ENCODE peak calls at places on chromosomes 16 and 17, in six cellular contexts. J is heart left ventricle, H is mammary epithelial cell, Q is RWPE2, D is thyroid gland, I is OCI-LY7. F is an unnamed sample.

GRCh38 chr17:13266596-13266995 is 248.8 kb upstream of the ELAC2 start:
- DNase-seq in J (no peak), Q (no peak), I (no peak), D (no peak), H (no peak), F (no peak)

GRCh38 chr17:27323538-27324212 is 29.8 kb downstream of the WSB1 start:
- DNase-seq in H (peak; percentile 39), I (no peak), J (peak; percentile 78), Q (peak; percentile 71), D (peak; percentile 76), F (no peak)

GRCh38 chr17:27566673-27567562 is 64.1 kb upstream of the LGALS9 start:
- DNase-seq in I (no peak), Q (no peak), J (no peak), D (no peak), H (no peak), F (no peak)

GRCh38 chr17:27455914-27456680 is at the start of gene KSR1:
- DNase-seq in Q (peak; percentile 74), J (peak; percentile 84), H (peak; percentile 47), D (peak; percentile 92), I (peak; percentile 82), F (no peak)

GRCh38 chr16:84537431-84538151 is 33.1 kb upstream of the MEAK7 start:
- DNase-seq in D (no peak), I (no peak), H (no peak), J (no peak), Q (no peak), F (no peak)

GRCh38 chr17:2595736-2596135 is 2.3 kb downstream of the PAFAH1B1 start:
- DNase-seq in Q (no peak), J (no peak), D (no peak), H (no peak), I (peak; percentile 16), F (no peak)

GRCh38 chr17:8572767-8573166 is 57.8 kb downstream of the MYH10 start:
- DNase-seq in J (no peak), D (no peak), I (no peak), Q (no peak), H (no peak), F (no peak)

GRCh38 chr17:13647551-13647950 is 45.8 kb upstream of the HS3ST3A1 start:
- DNase-seq in H (no peak), Q (no peak), D (no peak), J (no peak), I (no peak), F (no peak)

GRCh38 chr17:1577186-1577585 is 14.6 kb upstream of the PITPNA start:
- DNase-seq in J (peak; percentile 85), H (peak; percentile 92), Q (peak; percentile 80), I (no peak), D (peak; percentile 86), F (peak; percentile 61)

GRCh38 chr17:77117415-77117814 is 23.4 kb upstream of the SEC14L1 start:
- DNase-seq in Q (no peak), H (no peak), I (no peak), D (no peak), J (no peak), F (no peak)

GRCh38 chr16:9364721-9365693 is 273.6 kb downstream of the HAPSTR1 start:
- DNase-seq in J (peak; percentile 76), H (no peak), D (peak; percentile 47), I (no peak), Q (no peak), F (no peak)

DNA sequence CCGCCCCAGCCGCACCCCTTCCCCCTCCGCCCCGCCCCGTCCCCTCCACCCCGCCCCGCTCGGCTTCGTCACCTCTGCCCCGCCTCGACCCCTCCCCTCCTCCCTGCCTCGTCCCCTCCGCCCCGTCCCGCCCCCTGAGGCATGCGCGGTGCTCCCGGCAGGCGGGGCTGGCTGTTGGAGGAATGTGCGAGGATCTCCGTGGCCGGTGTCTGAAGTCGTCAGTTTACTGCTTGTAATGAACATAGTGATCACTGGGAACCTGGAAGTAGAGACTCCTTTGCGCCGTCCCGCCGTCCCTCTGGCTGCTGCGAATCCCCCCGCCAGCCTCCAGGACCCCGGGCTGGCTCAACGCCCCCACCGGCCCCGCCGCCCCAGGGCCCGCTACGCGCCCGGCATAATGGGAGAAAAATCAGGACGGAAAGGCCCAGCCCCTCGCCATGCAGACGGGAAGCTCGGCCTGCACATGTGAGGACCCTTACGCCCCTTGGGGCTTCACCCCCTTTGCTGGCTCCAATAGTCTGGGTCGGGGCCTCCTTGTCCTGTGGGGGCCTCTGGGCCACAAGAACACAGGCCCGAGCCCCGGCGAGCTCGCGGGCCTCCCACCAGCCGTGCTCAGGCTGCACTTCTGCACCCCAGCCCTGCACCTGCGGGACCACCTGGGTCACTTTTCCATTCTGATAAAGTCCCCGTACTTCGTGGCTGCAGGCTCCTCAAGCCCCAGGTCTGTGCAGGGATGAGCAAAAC is 743.1 kb downstream of the KCNJ18 start:
- DNase-seq in Q (no peak), J (no peak), D (no peak), I (no peak), H (no peak), F (no peak)
- H3K9me3 ChIP-seq in Q (no peaks in the 10 kb centered on the region), J (peaks cover 3% of the 10 kb centered on the region), D (no peaks in the 10 kb centered on the region), I (no peaks in the 10 kb centered on the region), H (peaks cover 15% of the 10 kb centered on the region), F (peaks cover 23% of the 10 kb centered on the region)

GRCh38 chr16:68073902-68074760 is 11.0 kb upstream of the NFATC3 start:
- DNase-seq in J (no peak), D (no peak), Q (no peak), H (no peak), I (peak; percentile 74), F (no peak)
- H3K4me3 ChIP-seq in J (no peak overlapping the region), D (no peak overlapping the region), Q (no peak overlapping the region), H (no peak overlapping the region), I (peak overlapping the region; percentile 43), F (no peak overlapping the region)

GRCh38 chr16:87536795-87537142 is 43.9 kb upstream of the ZCCHC14 start:
- DNase-seq in H (no peak), D (no peak), I (no peak), Q (no peak), J (no peak), F (no peak)

GRCh38 chr16:87535855-87536794 is 43.3 kb upstream of the ZCCHC14 start:
- DNase-seq in I (no peak), J (no peak), Q (no peak), D (no peak), H (no peak), F (no peak)

GRCh38 chr16:87538594-87538993 is 45.8 kb upstream of the ZCCHC14 start:
- DNase-seq in J (no peak), H (no peak), Q (no peak), D (no peak), I (no peak), F (no peak)

GRCh38 chr16:87539113-87539512 is 46.3 kb upstream of the ZCCHC14 start:
- DNase-seq in I (no peak), H (no peak), J (no peak), D (no peak), Q (no peak), F (no peak)

DNA sequence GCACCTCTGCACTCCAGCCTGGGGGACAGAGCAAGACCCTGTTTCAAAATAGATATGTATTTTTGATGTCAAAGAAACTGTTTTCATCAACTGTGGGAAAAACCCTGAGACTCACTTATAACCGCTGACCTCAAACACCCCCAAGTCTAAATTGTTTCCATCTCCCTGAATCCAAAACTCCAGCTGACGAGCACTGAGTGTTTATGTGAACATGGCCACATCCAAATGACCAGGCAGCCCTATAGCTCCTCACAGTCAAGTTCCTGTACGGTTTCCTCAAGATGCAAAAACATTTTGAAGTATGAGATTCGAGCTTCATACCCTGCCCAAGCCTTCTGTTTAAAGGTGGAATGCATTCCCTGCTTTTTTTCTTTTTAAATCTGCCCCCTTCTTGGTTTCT is 45.3 kb upstream of the ZCCHC14 start:
- DNase-seq in I (no peak), D (no peak), Q (no peak), J (no peak), H (no peak), F (no peak)
- H3K9me3 ChIP-seq in I (no peaks in the 10 kb centered on the region), D (no peaks in the 10 kb centered on the region), Q (peaks cover 1% of the 10 kb centered on the region), J (peaks cover 2% of the 10 kb centered on the region), H (peaks cover 8% of the 10 kb centered on the region), F (peaks cover 20% of the 10 kb centered on the region)

GRCh38 chr17:70984873-70985272 is 815.5 kb downstream of the KCNJ2 start:
- DNase-seq in I (no peak), D (no peak), J (no peak), Q (no peak), H (no peak), F (no peak)

GRCh38 chr17:70989301-70989700 is 820.0 kb downstream of the KCNJ2 start:
- DNase-seq in Q (no peak), D (no peak), J (no peak), I (no peak), H (no peak), F (no peak)

DNA sequence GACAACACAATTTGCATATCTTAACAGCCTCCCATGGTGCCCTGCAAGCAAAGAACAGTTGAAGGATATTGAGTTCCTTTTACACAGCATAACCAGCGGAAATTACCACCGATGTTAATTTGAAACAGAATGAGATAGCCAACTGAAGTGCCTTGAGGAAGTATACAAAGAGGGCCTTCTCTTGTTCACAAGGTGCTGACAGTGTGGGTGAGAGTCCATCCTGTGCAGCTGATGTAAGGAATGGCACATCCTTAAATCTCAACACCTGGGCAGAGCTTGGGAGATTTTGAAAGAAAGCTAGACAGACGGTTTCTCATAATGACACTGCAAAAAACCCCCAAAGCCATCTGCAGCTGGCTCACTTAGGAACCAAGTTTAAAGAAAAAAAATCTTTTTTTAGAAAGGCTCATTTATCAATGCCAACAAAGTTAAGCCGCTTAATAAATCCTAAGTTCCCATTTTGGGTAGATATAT is 818.6 kb downstream of the KCNJ2 start:
- DNase-seq in H (no peak), I (no peak), J (no peak), D (no peak), Q (no peak), F (no peak)
- H3K4me3 ChIP-seq in H (no peak overlapping the region), I (no peak overlapping the region), J (no peak overlapping the region), D (no peak overlapping the region), Q (no peak overlapping the region), F (no peak overlapping the region)

GRCh38 chr17:19618015-19618414 is 30.5 kb upstream of the ALDH3A2 start:
- DNase-seq in D (no peak), Q (no peak), J (no peak), I (no peak), H (no peak), F (no peak)

GRCh38 chr17:19621697-19622096 is 26.9 kb upstream of the ALDH3A2 start:
- DNase-seq in J (no peak), I (no peak), H (no peak), D (no peak), Q (no peak), F (no peak)

GRCh38 chr17:19613979-19614378 is 34.6 kb upstream of the ALDH3A2 start:
- DNase-seq in J (no peak), H (no peak), I (no peak), D (no peak), Q (no peak), F (no peak)

GRCh38 chr17:19614900-19615299 is 33.7 kb upstream of the ALDH3A2 start:
- DNase-seq in I (peak; percentile 10), J (no peak), D (no peak), Q (no peak), H (no peak), F (no peak)

GRCh38 chr17:19619705-19620325 is 28.7 kb upstream of the ALDH3A2 start:
- DNase-seq in I (no peak), Q (no peak), D (no peak), H (no peak), J (no peak), F (no peak)
- H3K9me3 ChIP-seq in I (peaks cover 21% of the 10 kb centered on the region), Q (peaks cover 3% of the 10 kb centered on the region), D (no peaks in the 10 kb centered on the region), H (peaks cover 3% of the 10 kb centered on the region), J (peaks cover 47% of the 10 kb centered on the region), F (peaks cover 4% of the 10 kb centered on the region)

DNA sequence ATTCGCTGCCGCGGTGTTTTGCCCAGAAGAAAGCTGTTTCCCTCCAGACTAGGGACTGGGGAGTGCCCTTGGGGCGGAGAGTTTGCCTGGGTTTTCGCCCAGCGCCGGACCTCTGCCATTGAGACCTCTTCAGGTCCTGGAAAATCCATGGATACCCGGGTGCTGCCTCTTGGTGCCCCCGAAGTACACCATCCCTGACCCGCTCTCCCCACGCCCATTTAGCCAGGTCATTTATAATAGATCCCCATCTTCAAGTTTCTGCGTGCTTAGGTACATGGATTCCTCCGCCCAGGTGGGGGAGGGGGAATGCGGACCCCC is 15.0 kb upstream of the CBX8 start:
- DNase-seq in H (no peak), I (no peak), Q (no peak), D (no peak), J (no peak), F (no peak)
- H3K4me3 ChIP-seq in H (peak overlapping the region; percentile 3), I (no peak overlapping the region), Q (no peak overlapping the region), D (no peak overlapping the region), J (no peak overlapping the region), F (no peak overlapping the region)

F was measured in AG04450.